ENCODE peak calls at places on chromosomes 11 and 22, in nine cellular contexts. E is upper lobe of right lung; Q is CD8-positive, alpha-beta T cell; D is cardiac muscle cell; A is PC-3; Z is esophagus squamous epithelium; J is upper lobe of left lung; B is thyroid gland; X is spleen. W is an unnamed sample. For H3K4me1, the result is how much of the 10 kb centered on the place peaks cover.

GRCh38 chr11:94142308-94143277 is 14.0 kb downstream of the PANX1 start:
- DNase-seq in E (no peak), Q (no peak), D (peak), A (no peak), Z (no peak), J (no peak), B (no peak), X (no peak), W (no peak)

GRCh38 chr11:43282607-43283440 is 29.0 kb upstream of the API5 start:
- DNase-seq in E (peak), Q (peak), D (peak), A (peak), Z (no peak), J (peak), B (peak), X (peak), W (peak)

GRCh38 chr11:6900327-6900999 is 8.2 kb upstream of the OR2D2 start:
- DNase-seq in E (no peak), Q (no peak), D (no peak), A (peak), Z (no peak), J (no peak), B (no peak), X (no peak), W (no peak)

GRCh38 chr11:66600219-66600923 is 7.4 kb downstream of the CCS start:
- DNase-seq in E (no peak), Q (no peak), D (peak), A (no peak), Z (no peak), J (no peak), B (no peak), X (no peak), W (no peak)

GRCh38 chr11:70399681-70400112 is 1.4 kb downstream of the CTTN start:
- DNase-seq in E (peak), Q (no peak), D (peak), A (peak), Z (no peak), J (peak), B (peak), X (no peak), W (no peak)

GRCh38 chr11:9461068-9461759 is 402 bp downstream of the ZNF143 start:
- DNase-seq in E (peak), Q (peak), D (peak), A (peak), Z (peak), J (peak), B (peak), X (peak), W (peak)

GRCh38 chr11:105181100-105181499 is 41.5 kb upstream of the CARD18 start:
- DNase-seq in E (no peak), Q (no peak), D (peak), A (peak), Z (no peak), J (peak), B (no peak), X (no peak), W (peak)

GRCh38 chr11:79902493-79902892 is 461.7 kb upstream of the TENM4 start:
- DNase-seq in E (no peak), Q (no peak), D (no peak), A (peak), Z (no peak), J (no peak), B (peak), X (no peak), W (peak)

GRCh38 chr11:108647387-108647700 is 17.5 kb upstream of the DDX10 start:
- DNase-seq in E (no peak), Q (no peak), D (no peak), A (no peak), Z (no peak), J (no peak), B (no peak), X (no peak), W (no peak)

GRCh38 chr11:62077136-62077535 is 46.7 kb upstream of the INCENP start:
- DNase-seq in E (no peak), Q (no peak), D (no peak), A (no peak), Z (no peak), J (no peak), B (no peak), X (no peak), W (no peak)

GRCh38 chr11:94655291-94655690 is 88.1 kb downstream of the PIWIL4 start:
- DNase-seq in E (no peak), Q (no peak), D (no peak), A (no peak), Z (no peak), J (no peak), B (no peak), X (no peak), W (no peak)

GRCh38 chr11:126772267-126772666 is 228.3 kb downstream of the KIRREL3 start:
- DNase-seq in E (no peak), Q (no peak), D (no peak), A (no peak), Z (no peak), J (no peak), B (no peak), X (no peak), W (no peak)

GRCh38 chr22:24529898-24530297 is 25.0 kb downstream of the GUCD1 start:
- DNase-seq in E (no peak), Q (no peak), D (no peak), A (no peak), Z (no peak), J (no peak), B (no peak), X (no peak), W (no peak)

GRCh38 chr22:24525416-24526037 is 29.4 kb downstream of the GUCD1 start:
- DNase-seq in E (peak), Q (peak), D (peak), A (peak), Z (no peak), J (peak), B (peak), X (peak), W (peak)

GRCh38 chr22:24521791-24522245 is 26.7 kb downstream of the UPB1 start:
- DNase-seq in E (peak), Q (no peak), D (peak), A (peak), Z (no peak), J (peak), B (peak), X (no peak), W (peak)

GRCh38 chr22:24523873-24524272 is 28.7 kb downstream of the UPB1 start:
- DNase-seq in E (no peak), Q (no peak), D (peak), A (no peak), Z (no peak), J (no peak), B (no peak), X (no peak), W (no peak)

DNA sequence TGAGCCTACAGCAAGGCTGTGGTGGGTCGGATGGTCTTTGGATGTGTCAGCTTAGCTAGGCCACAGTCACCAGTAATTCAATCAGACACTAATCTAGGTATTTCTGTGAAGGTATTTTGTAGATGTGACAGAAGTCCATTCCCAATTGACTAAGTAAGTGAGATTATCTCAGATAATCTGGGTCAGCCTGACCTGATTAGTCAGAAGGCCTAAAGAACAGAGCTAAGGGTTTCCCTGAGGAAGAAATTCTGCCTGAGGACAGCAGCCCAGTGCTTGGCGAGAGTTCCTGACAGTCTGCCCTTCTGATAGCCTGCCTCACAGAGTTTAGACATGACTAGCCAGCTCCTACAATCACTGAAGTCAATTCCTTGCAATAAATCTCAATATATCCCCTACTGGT is 28.7 kb downstream of the GUCD1 start:
- DNase-seq in E (no peak), Q (no peak), D (no peak), A (no peak), Z (no peak), J (no peak), B (no peak), X (no peak), W (no peak)
- H3K4me1 ChIP-seq in E (under half), Q (under half), D (under half), A (under half), Z (under half), J (under half), B (under half), X (under half), W (under half)

GRCh38 chr22:20178075-20178921 is 27.4 kb upstream of the CCDC188 start:
- DNase-seq in E (no peak), Q (no peak), D (no peak), A (no peak), Z (no peak), J (no peak), B (no peak), X (no peak), W (no peak)

GRCh38 chr22:20177217-20177911 is 26.5 kb upstream of the CCDC188 start:
- DNase-seq in E (no peak), Q (no peak), D (no peak), A (no peak), Z (no peak), J (no peak), B (no peak), X (no peak), W (no peak)

GRCh38 chr22:20175597-20175900 is 24.7 kb upstream of the CCDC188 start:
- DNase-seq in E (no peak), Q (no peak), D (no peak), A (no peak), Z (no peak), J (no peak), B (no peak), X (no peak), W (no peak)

GRCh38 chr22:20174785-20175596 is 24.1 kb upstream of the CCDC188 start:
- DNase-seq in E (no peak), Q (no peak), D (peak), A (no peak), Z (no peak), J (no peak), B (no peak), X (no peak), W (peak)

GRCh38 chr22:20176421-20177060 is 25.7 kb upstream of the CCDC188 start:
- DNase-seq in E (no peak), Q (no peak), D (no peak), A (no peak), Z (no peak), J (no peak), B (no peak), X (no peak), W (peak)
- H3K4me1 ChIP-seq in E (under half), Q (under half), D (under half), A (under half), Z (under half), J (under half), B (under half), X (under half), W (under half)

GRCh38 chr11:31955838-31956237 is 135.0 kb upstream of the RCN1 start:
- DNase-seq in E (no peak), Q (no peak), D (no peak), A (no peak), Z (no peak), J (no peak), B (no peak), X (no peak), W (no peak)

GRCh38 chr11:31953803-31954327 is 137.0 kb upstream of the RCN1 start:
- DNase-seq in E (no peak), Q (no peak), D (no peak), A (no peak), Z (no peak), J (no peak), B (no peak), X (no peak), W (no peak)

GRCh38 chr11:31958086-31958735 is 132.7 kb upstream of the RCN1 start:
- DNase-seq in E (peak), Q (peak), D (peak), A (peak), Z (no peak), J (peak), B (peak), X (peak), W (peak)

GRCh38 chr11:31957674-31958073 is 133.2 kb upstream of the RCN1 start:
- DNase-seq in E (no peak), Q (no peak), D (no peak), A (no peak), Z (no peak), J (no peak), B (no peak), X (no peak), W (no peak)

GRCh38 chr11:31956310-31956709 is 134.6 kb upstream of the RCN1 start:
- DNase-seq in E (no peak), Q (no peak), D (no peak), A (no peak), Z (no peak), J (no peak), B (no peak), X (no peak), W (no peak)
- H3K4me1 ChIP-seq in E (under half), Q (under half), D (under half), A (under half), Z (under half), J (under half), B (under half), X (under half), W (under half)

GRCh38 chr22:24426859-24427499 is 420 bp upstream of the ADORA2A start:
- DNase-seq in E (no peak), Q (no peak), D (no peak), A (no peak), Z (no peak), J (no peak), B (no peak), X (peak), W (no peak)
- H3K4me1 ChIP-seq in E (under half), Q (half or more), D (under half), A (under half), Z (under half), J (under half), B (under half), X (under half), W (under half)

DNA sequence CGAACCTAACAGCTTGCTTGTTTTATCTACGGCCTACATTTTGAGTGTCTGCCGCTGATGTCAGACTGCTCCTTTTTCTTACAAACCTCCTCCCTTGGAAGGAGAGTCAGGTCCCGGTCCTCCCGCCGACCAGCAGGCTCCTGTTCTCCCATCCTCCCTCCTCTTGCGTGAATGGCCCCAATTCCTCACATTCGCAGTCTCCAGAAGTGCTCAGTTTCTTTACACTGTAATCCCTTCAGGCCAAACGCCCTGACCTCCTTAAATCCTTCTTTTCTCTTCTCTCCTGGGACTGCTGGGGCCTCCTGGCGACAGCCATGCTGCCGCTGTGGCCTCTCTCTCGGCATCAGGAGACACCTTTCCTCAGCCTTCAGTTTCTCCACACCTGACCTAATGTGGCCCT is 82.6 kb upstream of the CSNK2A3 start:
- DNase-seq in E (no peak), Q (no peak), D (no peak), A (no peak), Z (no peak), J (no peak), B (peak), X (no peak), W (no peak)
- H3K4me1 ChIP-seq in E (under half), Q (under half), D (under half), A (under half), Z (under half), J (under half), B (under half), X (under half), W (under half)

GRCh38 chr11:73072935-73073481 is 69.1 kb downstream of the FCHSD2 start:
- DNase-seq in E (no peak), Q (no peak), D (peak), A (peak), Z (no peak), J (peak), B (no peak), X (no peak), W (no peak)

DNA sequence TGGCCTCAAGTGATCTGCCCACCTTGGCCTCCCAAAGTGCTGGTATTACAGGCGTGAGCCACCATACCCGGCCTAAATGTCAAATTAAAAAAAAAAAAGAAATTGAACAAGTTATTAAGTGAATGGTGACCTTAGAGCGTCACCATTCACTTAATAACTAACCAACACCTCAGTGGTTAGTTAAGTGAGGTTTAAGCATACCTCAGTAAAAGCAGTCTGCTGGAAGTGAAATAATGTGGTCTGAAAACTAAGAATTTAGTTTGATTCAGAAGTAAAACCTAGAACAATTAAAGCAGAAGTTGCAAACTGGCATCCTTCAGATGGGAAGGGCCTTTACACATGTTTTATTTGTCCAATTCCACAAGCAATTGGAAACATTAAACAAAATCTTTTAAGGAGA is 71.5 kb downstream of the FCHSD2 start:
- DNase-seq in E (no peak), Q (no peak), D (no peak), A (no peak), Z (no peak), J (no peak), B (no peak), X (no peak), W (no peak)
- H3K4me1 ChIP-seq in E (under half), Q (under half), D (under half), A (under half), Z (under half), J (under half), B (under half), X (under half), W (under half)

GRCh38 chr22:46045459-46046298 is 68.7 kb upstream of the WNT7B start:
- DNase-seq in E (peak), Q (no peak), D (no peak), A (no peak), Z (no peak), J (peak), B (peak), X (peak), W (no peak)
- H3K4me1 ChIP-seq in E (half or more), Q (under half), D (under half), A (under half), Z (half or more), J (half or more), B (half or more), X (half or more), W (under half)